ENCODE peak calls at places on chromosome 12, in six cellular contexts. K is left lung, Q is lung, R is A549, X is heart right ventricle, J is BJ. P is an unnamed sample.

GRCh38 chr12:132094269-132094891 is 49.7 kb downstream of the DDX51 start:
- DNase-seq in J (no peak), Q (no peak), R (no peak), K (no peak), X (no peak), P (no peak)

GRCh38 chr12:9378430-9378835 is 170.2 kb upstream of the PZP start:
- DNase-seq in J (no peak), K (no peak), R (peak; percentile 44), X (no peak), Q (no peak), P (no peak)

GRCh38 chr12:100717733-100718067 is 76.9 kb upstream of the ANO4 start:
- DNase-seq in J (no peak), X (no peak), R (no peak), Q (no peak), K (no peak), P (no peak)

GRCh38 chr12:131463165-131463564 is 247.7 kb upstream of the SFSWAP start:
- DNase-seq in J (no peak), K (no peak), R (no peak), Q (no peak), X (no peak), P (no peak)

GRCh38 chr12:65511927-65512326 is 233.4 kb downstream of the MSRB3 start:
- DNase-seq in K (no peak), Q (no peak), X (no peak), R (no peak), J (no peak), P (no peak)

GRCh38 chr12:76346798-76347420 is 1.3 kb downstream of the BBS10 start:
- DNase-seq in Q (no peak), J (no peak), X (no peak), R (peak; percentile 54), K (no peak), P (peak; percentile 31)

GRCh38 chr12:53299101-53299453 is 418 bp upstream of the MYG1 start:
- DNase-seq in X (no peak), R (peak; percentile 67), Q (peak; percentile 35), J (peak; percentile 19), K (peak; percentile 60), P (no peak)

GRCh38 chr12:15474766-15475165 is 152.5 kb downstream of the PTPRO start:
- DNase-seq in J (no peak), Q (no peak), X (no peak), K (no peak), R (no peak), P (no peak)

GRCh38 chr12:83793616-83794015 is 1106.9 kb downstream of the TMTC2 start:
- DNase-seq in Q (no peak), K (no peak), R (no peak), X (no peak), J (no peak), P (no peak)

GRCh38 chr12:108367436-108367835 is 28.3 kb upstream of the CMKLR1 start:
- DNase-seq in K (peak; percentile 62), J (no peak), R (no peak), Q (peak; percentile 30), X (no peak), P (no peak)

GRCh38 chr12:112000806-112001205 is 12.2 kb downstream of the TMEM116 start:
- DNase-seq in X (no peak), K (no peak), Q (no peak), J (no peak), R (no peak), P (no peak)

GRCh38 chr12:48286665-48287064 is 64.1 kb downstream of the ZNF641 start:
- DNase-seq in R (peak; percentile 31), Q (no peak), K (no peak), J (no peak), X (no peak), P (no peak)

GRCh38 chr12:3646561-3647241 is 106.2 kb downstream of the CRACR2A start:
- DNase-seq in X (no peak), Q (no peak), R (no peak), K (no peak), J (no peak), P (no peak)

GRCh38 chr12:3647504-3647903 is 105.4 kb downstream of the CRACR2A start:
- DNase-seq in K (no peak), X (no peak), Q (no peak), R (no peak), J (no peak), P (no peak)

GRCh38 chr12:3641428-3641883 is 111.5 kb downstream of the CRACR2A start:
- DNase-seq in X (no peak), R (peak; percentile 47), Q (no peak), K (no peak), J (peak; percentile 32), P (peak; percentile 4)

GRCh38 chr12:3644103-3644502 is 108.8 kb downstream of the CRACR2A start:
- DNase-seq in K (no peak), X (no peak), R (no peak), J (no peak), Q (no peak), P (no peak)
- TF ChIP-seq CTCF in K (no peak), X (no peak), R (no peak), J (no peak), Q (no peak), P (no peak)

DNA sequence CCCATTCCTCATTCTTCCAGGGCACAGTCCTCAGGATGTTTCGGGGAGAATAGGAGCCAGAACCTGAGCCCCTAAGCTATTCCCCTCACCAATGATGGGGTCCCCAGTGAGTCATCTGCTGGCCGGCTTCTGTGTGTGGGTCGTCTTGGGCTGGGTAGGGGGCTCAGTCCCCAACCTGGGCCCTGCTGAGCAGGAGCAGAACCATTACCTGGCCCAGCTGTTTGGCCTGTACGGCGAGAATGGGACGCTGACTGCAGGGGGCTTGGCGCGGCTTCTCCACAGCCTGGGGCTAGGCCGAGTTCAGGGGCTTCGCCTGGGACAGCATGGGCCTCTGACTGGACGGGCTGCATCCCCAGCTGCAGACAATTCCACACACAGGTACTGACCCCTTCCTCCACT is 1.3 kb downstream of the SLC39A5 start:
- DNase-seq in R (no peak), J (no peak), K (no peak), X (no peak), Q (no peak), P (no peak)
- H3K4me3 ChIP-seq in R (no peak overlapping the region), J (no peak overlapping the region), K (no peak overlapping the region), X (no peak overlapping the region), Q (no peak overlapping the region), P (no peak overlapping the region)

DNA sequence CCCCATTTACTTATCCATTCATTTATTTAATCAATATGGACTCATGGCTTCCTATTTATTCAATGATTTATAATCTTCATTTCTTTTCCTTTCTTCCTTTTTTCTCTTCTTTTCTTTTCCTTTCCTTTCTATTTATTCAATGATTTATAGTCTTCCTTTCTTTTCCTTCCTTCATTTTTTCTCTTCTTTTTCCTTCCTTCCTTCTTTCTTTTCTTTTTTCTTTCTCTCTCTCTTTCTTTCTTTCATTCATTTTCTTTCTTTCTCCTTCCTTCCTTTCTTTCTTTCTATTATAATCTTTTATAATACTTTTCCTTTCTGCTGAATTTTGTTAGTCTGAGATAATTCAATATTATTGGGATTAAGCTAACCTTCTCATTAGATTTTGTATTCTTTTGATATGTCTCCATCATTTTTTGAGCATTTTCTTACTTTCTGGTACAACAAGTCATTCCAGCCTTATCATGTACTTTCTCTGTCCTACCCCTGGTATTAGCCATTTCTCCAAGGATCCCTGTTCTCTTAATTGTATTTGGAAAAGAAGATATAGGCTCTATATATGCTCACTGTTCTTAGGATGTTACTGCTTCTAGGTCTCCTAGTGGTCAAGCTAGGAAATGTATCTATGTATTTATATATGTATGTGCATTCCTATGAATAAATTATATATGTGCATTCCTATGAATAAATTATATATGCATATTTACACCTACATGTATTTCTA is 12.1 kb downstream of the LACRT start:
- DNase-seq in R (peak; percentile 16), X (no peak), K (no peak), J (no peak), Q (no peak), P (no peak)
- TF ChIP-seq CTCF in R (no peak), X (no peak), K (no peak), J (no peak), Q (no peak), P (no peak)

DNA sequence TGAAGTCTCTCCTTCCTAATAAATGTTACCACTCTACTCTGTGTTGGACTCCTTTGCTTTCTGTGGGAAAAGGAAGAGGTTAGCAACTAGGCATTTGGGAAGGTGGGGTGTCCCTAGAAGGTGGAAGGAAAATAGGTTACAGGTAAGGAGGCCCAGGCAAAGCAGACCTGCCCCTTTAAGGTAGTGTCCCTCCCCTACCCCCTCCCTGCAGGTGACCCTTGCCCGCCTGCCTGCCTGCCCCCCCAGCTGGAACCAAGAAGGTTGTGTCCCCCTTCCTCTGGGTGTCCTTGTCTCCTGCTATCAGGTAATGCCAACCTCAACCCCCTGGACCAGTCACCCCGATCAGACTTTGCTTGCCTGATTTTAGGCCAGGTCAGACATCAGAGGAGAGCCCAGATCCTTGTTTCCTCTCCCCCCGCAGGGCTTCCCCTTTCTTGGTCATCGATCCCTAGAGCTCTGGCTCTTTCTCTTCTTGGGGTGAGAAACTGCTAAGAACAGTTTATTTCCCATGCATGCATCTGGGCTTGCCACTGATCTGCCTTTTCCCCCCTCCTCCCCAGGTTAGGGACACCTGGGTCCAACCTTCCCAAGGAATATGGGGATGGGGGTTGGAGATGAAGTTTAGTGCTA is at the start of gene SLC39A5:
- DNase-seq in X (no peak), Q (no peak), J (no peak), K (no peak), R (no peak), P (no peak)
- H3K4me3 ChIP-seq in X (no peak within 1 kb of the TSS), Q (no peak within 1 kb of the TSS), J (no peak within 1 kb of the TSS), K (no peak within 1 kb of the TSS), R (no peak within 1 kb of the TSS), P (no peak within 1 kb of the TSS)

GRCh38 chr12:98198261-98198982 is 317.0 kb upstream of the TMPO start:
- DNase-seq in K (no peak), Q (no peak), J (no peak), R (no peak), X (no peak), P (no peak)
- TF ChIP-seq CTCF in K (no peak), Q (no peak), J (no peak), R (no peak), X (no peak), P (no peak)

DNA sequence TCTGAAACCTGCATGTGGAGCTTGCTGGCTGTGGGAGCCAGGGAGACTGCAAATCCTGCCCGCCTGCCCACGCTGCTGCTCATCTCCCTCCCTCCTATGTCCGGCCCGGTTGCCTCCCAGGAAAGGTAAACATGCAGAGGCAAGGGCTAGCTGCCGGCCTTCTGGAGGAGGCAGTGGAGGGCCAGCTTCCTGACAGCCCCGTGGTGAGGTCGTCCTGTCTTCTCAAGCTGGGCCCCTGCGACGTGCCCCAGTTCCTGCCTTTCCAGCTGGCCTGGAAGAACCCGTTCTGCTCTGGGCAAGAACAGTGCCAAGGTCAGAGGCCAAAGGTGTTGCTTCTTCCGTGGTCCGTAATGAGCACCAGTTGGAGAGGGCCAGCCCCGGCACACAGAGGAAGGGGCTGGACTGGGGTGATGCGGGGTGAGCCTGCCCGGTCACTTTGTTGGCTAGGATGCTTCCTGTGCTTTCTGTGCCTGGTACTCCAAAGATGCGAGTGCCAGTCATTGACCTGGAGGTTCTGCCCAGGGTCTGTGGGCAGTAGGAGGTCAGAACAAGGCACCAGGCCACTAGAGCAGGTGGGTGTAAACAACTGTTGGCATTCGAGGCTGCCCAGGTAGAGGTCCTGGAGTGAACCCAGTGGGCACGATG is 25.3 kb downstream of the TPCN1 start:
- DNase-seq in K (no peak), X (peak; percentile 38), R (no peak), J (no peak), Q (no peak), P (no peak)
- H3K4me3 ChIP-seq in K (no peak overlapping the region), X (peak overlapping the region; percentile 25), R (no peak overlapping the region), J (no peak overlapping the region), Q (no peak overlapping the region), P (no peak overlapping the region)

GRCh38 chr12:31324116-31324844 is 1.7 kb downstream of the SINHCAF start:
- DNase-seq in Q (peak; percentile 76), J (no peak), K (peak; percentile 75), R (peak; percentile 85), X (peak; percentile 64), P (no peak)
- TF ChIP-seq CTCF in Q (no peak), J (no peak), K (peak; percentile 9), R (no peak), X (no peak), P (no peak)